ENCODE peak calls at places on chromosomes 12 and 14, in seven cellular contexts. M, Q, I, N, C, L and K are unnamed samples.

GRCh38 chr14:24817638-24818053 is 183.7 kb upstream of the GZMB start:
- DNase-seq in L (no peak), N (no peak), C (no peak), I (no peak), Q (no peak), M (no peak), K (no peak)

GRCh38 chr12:108386704-108387360 is 47.7 kb upstream of the CMKLR1 start:
- DNase-seq in N (no peak), M (no peak), I (peak), C (no peak), Q (no peak), L (no peak), K (no peak)

GRCh38 chr14:59407246-59407615 is 57.9 kb downstream of the GPR135 start:
- DNase-seq in I (no peak), Q (no peak), M (no peak), L (no peak), N (no peak), C (peak), K (no peak)

GRCh38 chr14:20455355-20456300 is 602 bp downstream of the APEX1 start:
- DNase-seq in M (no peak), N (no peak), Q (peak), L (no peak), I (peak), C (no peak), K (no peak)

GRCh38 chr12:56839489-56840442 is 76.6 kb downstream of the HSD17B6 start:
- DNase-seq in I (peak), N (peak), L (peak), M (peak), C (peak), Q (peak), K (no peak)

GRCh38 chr12:130490674-130491073 is 153.0 kb downstream of the PIWIL1 start:
- DNase-seq in C (no peak), L (no peak), I (no peak), N (no peak), M (no peak), Q (no peak), K (no peak)

GRCh38 chr12:106247731-106248176 is at the start of gene CKAP4:
- DNase-seq in N (no peak), M (peak), Q (peak), C (peak), I (peak), L (no peak), K (peak)

GRCh38 chr12:50518129-50518528 is 13.3 kb downstream of the DIP2B start:
- DNase-seq in L (no peak), I (no peak), N (no peak), M (no peak), C (no peak), Q (no peak), K (no peak)

GRCh38 chr14:90750191-90750590 is 66.0 kb downstream of the TTC7B start:
- DNase-seq in C (no peak), N (no peak), Q (no peak), I (no peak), M (no peak), L (no peak), K (no peak)

GRCh38 chr12:51171884-51172514 is 936 bp downstream of the TFCP2 start:
- DNase-seq in Q (no peak), C (peak), L (no peak), I (no peak), M (no peak), N (peak), K (no peak)

GRCh38 chr12:12887471-12887870 is 3.9 kb upstream of the GPRC5A start:
- DNase-seq in I (no peak), Q (no peak), N (no peak), L (no peak), C (no peak), M (no peak), K (no peak)

GRCh38 chr12:105899589-105899988 is 239.2 kb downstream of the NUAK1 start:
- DNase-seq in C (no peak), I (no peak), Q (no peak), M (no peak), N (peak), L (no peak), K (no peak)

GRCh38 chr12:3218150-3218845 is 141.1 kb downstream of the TSPAN9 start:
- DNase-seq in C (no peak), L (no peak), Q (no peak), M (no peak), N (no peak), I (peak), K (no peak)

GRCh38 chr12:103930787-103931536 is 752 bp downstream of the HSP90B1 start:
- DNase-seq in I (no peak), C (peak), L (no peak), Q (peak), N (no peak), M (no peak), K (peak)

GRCh38 chr12:12645485-12645884 is 33.8 kb downstream of the CREBL2 start:
- DNase-seq in I (peak), M (no peak), L (no peak), C (peak), Q (peak), N (no peak), K (no peak)

GRCh38 chr14:51789631-51790030 is 70.8 kb upstream of the GNG2 start:
- DNase-seq in Q (no peak), M (no peak), N (no peak), C (no peak), I (no peak), L (no peak), K (no peak)

GRCh38 chr12:18612971-18613370 is 124.8 kb downstream of the PLCZ1 start:
- DNase-seq in L (no peak), M (no peak), I (no peak), Q (no peak), C (no peak), N (no peak), K (no peak)

GRCh38 chr14:60724080-60724618 is at the start of gene SIX4:
- DNase-seq in I (peak), C (peak), M (peak), Q (peak), L (peak), N (no peak), K (peak)

GRCh38 chr14:60250318-60251035 is 1.5 kb downstream of the PPM1A start:
- DNase-seq in I (peak), Q (no peak), M (no peak), L (no peak), C (peak), N (no peak), K (no peak)

GRCh38 chr12:127143020-127143419 is 1124.0 kb upstream of the TMEM132C start:
- DNase-seq in L (no peak), Q (no peak), C (no peak), N (no peak), I (no peak), M (no peak), K (no peak)

GRCh38 chr12:47742253-47742825 is 16.3 kb downstream of the RAPGEF3 start:
- DNase-seq in C (peak), I (peak), N (no peak), M (no peak), Q (peak), L (no peak), K (no peak)

GRCh38 chr14:104583424-104584114 is 4.0 kb downstream of the C14orf180 start:
- DNase-seq in I (no peak), L (no peak), N (no peak), Q (no peak), M (no peak), C (no peak), K (no peak)

GRCh38 chr14:74886001-74886400 is 4.3 kb downstream of the DLST start:
- DNase-seq in I (no peak), C (no peak), L (no peak), Q (no peak), M (no peak), N (no peak), K (no peak)

GRCh38 chr14:81946808-81947798 is 413.4 kb upstream of the SEL1L start:
- DNase-seq in C (no peak), L (no peak), I (no peak), Q (no peak), N (no peak), M (no peak), K (no peak)

GRCh38 chr14:19947413-19948090 is 16.8 kb downstream of the OR4K1 start:
- DNase-seq in C (no peak), M (no peak), L (no peak), I (no peak), Q (no peak), N (no peak), K (no peak)

GRCh38 chr12:128551266-128552025 is 272.3 kb downstream of the SLC15A4 start:
- DNase-seq in N (no peak), C (no peak), L (no peak), I (no peak), M (no peak), Q (no peak), K (no peak)

GRCh38 chr12:132605892-132606291 is 4.5 kb downstream of the LRCOL1 start:
- DNase-seq in C (no peak), M (no peak), L (no peak), Q (no peak), N (no peak), I (no peak), K (no peak)

GRCh38 chr12:79006306-79006705 is 141.7 kb downstream of the SYT1 start:
- DNase-seq in L (no peak), M (no peak), I (no peak), Q (no peak), C (no peak), N (no peak), K (no peak)

GRCh38 chr14:35218963-35219362 is 73.2 kb upstream of the PSMA6 start:
- DNase-seq in I (no peak), N (no peak), L (no peak), C (no peak), Q (no peak), M (no peak), K (no peak)

GRCh38 chr14:94011795-94012194 is 14.3 kb upstream of the OTUB2 start:
- DNase-seq in Q (no peak), I (no peak), L (no peak), M (no peak), N (no peak), C (no peak), K (no peak)

GRCh38 chr14:42130809-42131208 is 524.1 kb downstream of the LRFN5 start:
- DNase-seq in L (no peak), C (no peak), Q (no peak), N (no peak), I (no peak), M (no peak), K (no peak)

GRCh38 chr12:1583421-1584078 is 10.8 kb downstream of the FBXL14 start:
- DNase-seq in C (peak), I (peak), N (peak), Q (peak), L (no peak), M (peak), K (no peak)

GRCh38 chr12:126384029-126384564 is 1318.9 kb downstream of the AACS start:
- DNase-seq in L (no peak), C (no peak), M (no peak), I (no peak), Q (no peak), N (no peak), K (no peak)

GRCh38 chr12:69052613-69053408 is 119.8 kb upstream of the CPM start:
- DNase-seq in Q (no peak), C (peak), M (no peak), I (no peak), L (peak), N (peak), K (no peak)

DNA sequence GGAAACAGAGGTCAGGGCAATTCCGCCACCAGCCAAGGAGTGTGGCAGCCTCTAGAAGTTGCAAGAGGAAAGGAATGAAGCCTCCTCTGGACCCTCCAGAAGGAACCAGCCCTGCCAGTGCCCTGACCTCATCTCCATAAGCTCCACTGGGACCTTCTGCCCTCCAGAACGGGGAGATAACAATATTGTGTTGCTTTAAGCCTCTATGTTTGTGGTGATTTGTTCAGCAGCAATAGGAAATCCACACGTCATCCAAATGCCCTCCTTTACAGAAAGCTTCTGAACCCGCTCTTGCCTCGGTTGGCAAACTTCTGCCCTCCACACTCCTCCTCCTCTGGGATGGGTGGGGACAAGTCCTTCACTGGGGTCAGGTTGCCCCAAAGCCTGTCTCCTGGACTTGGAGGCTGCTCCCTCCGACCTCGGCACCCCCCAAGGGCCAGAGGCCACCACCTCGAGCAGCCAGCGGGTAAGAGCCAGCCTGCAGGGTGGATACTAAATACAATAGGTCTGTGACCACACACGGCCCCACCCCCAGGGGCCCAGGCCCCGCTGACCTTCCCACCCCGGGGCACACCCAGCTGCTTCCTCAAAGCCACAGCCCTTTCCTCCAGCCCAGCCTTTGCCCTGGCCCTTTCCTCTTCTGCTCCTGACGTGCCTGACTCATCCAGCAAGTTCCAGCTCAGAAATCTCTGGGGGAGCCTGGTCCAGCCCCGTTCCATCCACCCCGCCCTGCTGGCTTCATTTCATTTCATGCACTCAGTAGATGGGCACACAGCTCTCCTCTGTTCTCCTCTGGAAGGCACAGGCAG is 58.7 kb upstream of the NCOR2 start:
- DNase-seq in L (no peak), C (peak), M (no peak), N (no peak), Q (peak), I (no peak), K (no peak)
- TF ChIP-seq POLR2AphosphoS5 in L (no peak), C (no peak), M (no peak), N (no peak), Q (no peak), I (no peak), K (no peak)

DNA sequence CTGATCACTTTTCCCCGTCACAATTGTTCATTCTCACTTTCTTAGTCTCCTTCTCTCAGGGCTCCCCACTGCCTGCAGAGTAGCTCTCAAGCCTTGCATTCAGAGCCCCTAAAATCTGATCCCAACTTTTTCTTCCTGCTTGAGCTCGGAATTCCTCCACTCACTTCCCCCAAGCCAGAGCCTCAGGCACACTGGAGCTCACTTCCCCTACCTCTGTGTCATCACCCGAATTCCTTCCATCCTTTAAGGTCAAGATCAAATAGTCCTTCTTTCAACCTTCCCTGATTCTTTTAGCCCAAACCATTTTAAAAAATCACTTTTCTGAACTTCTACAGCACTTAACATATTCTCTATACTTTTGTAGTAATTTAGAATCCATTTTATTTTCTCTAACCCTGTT is 34.1 kb upstream of the ATP23 start:
- DNase-seq in C (no peak), Q (no peak), L (no peak), M (no peak), N (no peak), I (no peak), K (no peak)
- TF ChIP-seq TAF1 in C (no peak), Q (no peak), L (no peak), M (no peak), N (no peak), I (no peak), K (no peak)

DNA sequence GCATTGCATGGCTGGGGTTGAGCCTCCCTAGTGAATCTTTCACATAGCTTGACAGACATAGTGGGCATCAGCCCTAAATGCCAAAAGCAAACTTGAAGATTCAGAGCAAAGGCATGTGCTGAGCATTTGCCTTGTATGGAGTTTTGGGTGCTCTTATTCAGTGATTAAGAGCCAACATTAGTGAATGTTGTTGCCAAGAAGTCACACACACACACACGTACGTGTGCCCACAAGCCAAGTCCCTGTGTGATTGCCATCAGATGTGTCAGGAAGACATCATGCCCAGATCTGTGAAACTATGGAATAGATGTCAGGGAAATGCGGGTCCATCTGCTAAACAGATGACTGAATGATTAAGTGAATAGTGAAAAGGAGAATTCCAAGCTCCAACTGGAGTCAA is 148.9 kb downstream of the AKAP6 start:
- DNase-seq in I (peak), Q (no peak), M (no peak), C (no peak), L (no peak), N (no peak), K (no peak)
- TF ChIP-seq POLR2AphosphoS5 in I (peak), Q (no peak), M (no peak), C (no peak), L (no peak), N (no peak), K (no peak)

GRCh38 chr12:112183591-112184021 is 58.2 kb downstream of the TRAFD1 start:
- DNase-seq in M (no peak), L (peak), I (no peak), Q (no peak), N (peak), C (no peak), K (no peak)
- TF ChIP-seq TAF1 in M (no peak), L (no peak), I (no peak), Q (no peak), N (no peak), C (no peak), K (no peak)

DNA sequence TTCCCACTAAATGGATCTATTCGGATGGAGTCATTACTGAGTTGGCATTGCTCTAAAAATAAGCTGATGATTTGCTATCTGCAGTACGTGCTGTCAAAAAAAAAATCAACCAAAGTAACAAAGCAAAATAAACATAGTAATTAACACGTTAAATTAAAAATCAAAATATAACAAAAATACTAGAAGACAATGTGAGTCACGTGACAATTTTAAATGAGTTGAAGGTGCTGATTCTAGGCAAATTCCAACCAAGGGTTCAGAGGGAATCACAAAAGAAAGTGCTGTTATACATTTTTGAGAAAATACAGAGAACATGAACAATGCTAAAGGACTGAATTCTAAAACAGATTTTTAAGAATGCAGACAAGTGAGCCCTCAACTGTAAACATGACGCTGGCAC is 45.2 kb upstream of the IFNG-AS1 start:
- DNase-seq in Q (no peak), C (no peak), L (no peak), M (no peak), N (no peak), I (no peak), K (no peak)
- TF ChIP-seq POLR2AphosphoS5 in Q (no peak), C (no peak), L (no peak), M (no peak), N (no peak), I (no peak), K (no peak)